ENCODE peak calls at places on chromosomes 7 and 10, in four cellular contexts. One of them, this sample, is unnamed.

GRCh38 chr10:61159253-61159652 is 215.3 kb upstream of the RHOBTB1 start:
- DNase-seq in activated T-cell treated with anti-CD3 and anti-CD28 coated beads for 4 hours: no peak
- DNase-seq in psoas muscle: no peak
- DNase-seq in GM12891: no peak
- DNase-seq in this sample: no peak

GRCh38 chr10:116733566-116733965 is 8.8 kb downstream of the HSPA12A start:
- DNase-seq in activated T-cell treated with anti-CD3 and anti-CD28 coated beads for 4 hours: no peak
- DNase-seq in psoas muscle: no peak
- DNase-seq in GM12891: no peak
- DNase-seq in this sample: no peak

GRCh38 chr10:74189999-74190421 is 39.0 kb downstream of the ADK start:
- DNase-seq in activated T-cell treated with anti-CD3 and anti-CD28 coated beads for 4 hours: no peak
- DNase-seq in psoas muscle: no peak
- DNase-seq in GM12891: no peak
- DNase-seq in this sample: no peak

GRCh38 chr10:130774871-130775270 is 536.6 kb downstream of the TCERG1L start:
- DNase-seq in activated T-cell treated with anti-CD3 and anti-CD28 coated beads for 4 hours: no peak
- DNase-seq in psoas muscle: no peak
- DNase-seq in GM12891: no peak
- DNase-seq in this sample: no peak

GRCh38 chr10:6365384-6365783 is 162.7 kb downstream of the PFKFB3 start:
- DNase-seq in activated T-cell treated with anti-CD3 and anti-CD28 coated beads for 4 hours: no peak
- DNase-seq in psoas muscle: no peak
- DNase-seq in GM12891: no peak
- DNase-seq in this sample: no peak

GRCh38 chr10:4144802-4145201 is 359.8 kb upstream of the KLF6 start:
- DNase-seq in activated T-cell treated with anti-CD3 and anti-CD28 coated beads for 4 hours: no peak
- DNase-seq in psoas muscle: no peak
- DNase-seq in GM12891: no peak
- DNase-seq in this sample: no peak

GRCh38 chr10:72663971-72664370 is 28.0 kb upstream of the MCU start:
- DNase-seq in activated T-cell treated with anti-CD3 and anti-CD28 coated beads for 4 hours: no peak
- DNase-seq in psoas muscle: no peak
- DNase-seq in GM12891: no peak
- DNase-seq in this sample: no peak

GRCh38 chr10:63267414-63268138 is 134.4 kb downstream of the NRBF2 start:
- DNase-seq in activated T-cell treated with anti-CD3 and anti-CD28 coated beads for 4 hours: no peak
- DNase-seq in psoas muscle: no peak
- DNase-seq in GM12891: no peak
- DNase-seq in this sample: no peak

GRCh38 chr7:69849268-69849667 is 251.0 kb downstream of the AUTS2 start:
- DNase-seq in activated T-cell treated with anti-CD3 and anti-CD28 coated beads for 4 hours: no peak
- DNase-seq in psoas muscle: no peak
- DNase-seq in GM12891: no peak
- DNase-seq in this sample: no peak

GRCh38 chr7:36165059-36165458 is 12.0 kb downstream of the EEPD1 start:
- DNase-seq in activated T-cell treated with anti-CD3 and anti-CD28 coated beads for 4 hours: no peak
- DNase-seq in psoas muscle: no peak
- DNase-seq in GM12891: no peak
- DNase-seq in this sample: no peak

GRCh38 chr7:144019457-144019856 is 19.3 kb downstream of the OR6B1 start:
- DNase-seq in activated T-cell treated with anti-CD3 and anti-CD28 coated beads for 4 hours: no peak
- DNase-seq in psoas muscle: no peak
- DNase-seq in GM12891: no peak
- DNase-seq in this sample: no peak

GRCh38 chr7:16317406-16317805 is 103.9 kb downstream of the CRPPA start:
- DNase-seq in activated T-cell treated with anti-CD3 and anti-CD28 coated beads for 4 hours: no peak
- DNase-seq in psoas muscle: no peak
- DNase-seq in GM12891: no peak
- DNase-seq in this sample: no peak

GRCh38 chr7:2527505-2528464 is 8.2 kb downstream of the LFNG start:
- DNase-seq in activated T-cell treated with anti-CD3 and anti-CD28 coated beads for 4 hours: peak; percentile 61
- DNase-seq in psoas muscle: peak; percentile 45
- DNase-seq in GM12891: no peak
- DNase-seq in this sample: peak; percentile 71

GRCh38 chr7:92366730-92367129 is 80.6 kb upstream of the GATAD1 start:
- DNase-seq in activated T-cell treated with anti-CD3 and anti-CD28 coated beads for 4 hours: no peak
- DNase-seq in psoas muscle: no peak
- DNase-seq in GM12891: no peak
- DNase-seq in this sample: no peak

GRCh38 chr7:140661124-140661523 is 11.6 kb upstream of the ADCK2 start:
- DNase-seq in activated T-cell treated with anti-CD3 and anti-CD28 coated beads for 4 hours: no peak
- DNase-seq in psoas muscle: no peak
- DNase-seq in GM12891: no peak
- DNase-seq in this sample: no peak

GRCh38 chr10:130461631-130462030 is 325.4 kb downstream of the GLRX3 start:
- DNase-seq in activated T-cell treated with anti-CD3 and anti-CD28 coated beads for 4 hours: no peak
- DNase-seq in psoas muscle: no peak
- DNase-seq in GM12891: no peak
- DNase-seq in this sample: no peak

GRCh38 chr7:104130726-104131125 is 77.1 kb downstream of the ORC5 start:
- DNase-seq in activated T-cell treated with anti-CD3 and anti-CD28 coated beads for 4 hours: no peak
- DNase-seq in psoas muscle: no peak
- DNase-seq in GM12891: no peak
- DNase-seq in this sample: no peak

GRCh38 chr7:99381664-99382075 is 7.1 kb downstream of the ARPC1B start:
- DNase-seq in activated T-cell treated with anti-CD3 and anti-CD28 coated beads for 4 hours: no peak
- DNase-seq in psoas muscle: no peak
- DNase-seq in GM12891: no peak
- DNase-seq in this sample: no peak

GRCh38 chr7:121107923-121108498 is 119.5 kb downstream of the CPED1 start:
- DNase-seq in activated T-cell treated with anti-CD3 and anti-CD28 coated beads for 4 hours: no peak
- DNase-seq in psoas muscle: no peak
- DNase-seq in GM12891: no peak
- DNase-seq in this sample: no peak

GRCh38 chr10:71868192-71868697 is 17.2 kb upstream of the PSAP start:
- DNase-seq in activated T-cell treated with anti-CD3 and anti-CD28 coated beads for 4 hours: no peak
- DNase-seq in psoas muscle: peak; percentile 77
- DNase-seq in GM12891: no peak
- DNase-seq in this sample: no peak

GRCh38 chr10:118764195-118764594 is 9.4 kb upstream of the CACUL1 start:
- DNase-seq in activated T-cell treated with anti-CD3 and anti-CD28 coated beads for 4 hours: no peak
- DNase-seq in psoas muscle: no peak
- DNase-seq in GM12891: no peak
- DNase-seq in this sample: no peak

GRCh38 chr10:73113543-73113942 is 3.3 kb downstream of the NUDT13 start:
- DNase-seq in activated T-cell treated with anti-CD3 and anti-CD28 coated beads for 4 hours: no peak
- DNase-seq in psoas muscle: no peak
- DNase-seq in GM12891: no peak
- DNase-seq in this sample: no peak

GRCh38 chr10:93954726-93955363 is 38.9 kb upstream of the PLCE1 start:
- DNase-seq in activated T-cell treated with anti-CD3 and anti-CD28 coated beads for 4 hours: no peak
- DNase-seq in psoas muscle: no peak
- DNase-seq in GM12891: no peak
- DNase-seq in this sample: no peak

GRCh38 chr7:124728610-124729009 is 37.0 kb downstream of the GPR37 start:
- DNase-seq in activated T-cell treated with anti-CD3 and anti-CD28 coated beads for 4 hours: no peak
- DNase-seq in psoas muscle: no peak
- DNase-seq in GM12891: no peak
- DNase-seq in this sample: no peak

GRCh38 chr7:79272066-79272669 is 181.3 kb downstream of the MAGI2 start:
- DNase-seq in activated T-cell treated with anti-CD3 and anti-CD28 coated beads for 4 hours: no peak
- DNase-seq in psoas muscle: no peak
- DNase-seq in GM12891: no peak
- DNase-seq in this sample: no peak

This sample was measured in stimulated activated CD4-positive, alpha-beta T cell treated with anti-CD3 and anti-CD28 coated beads, Interleukin-4, amount 100 ng/mL, for 4 hours.